ENCODE peak calls at places on chromosome X, in six cellular contexts. One of them, this sample, is unnamed. For H3K4me1, the result is how much of the 10 kb centered on the place peaks cover.

GRCh38 chrX:132774312-132774711 is 184.1 kb downstream of the HS6ST2 start:
- DNase-seq in body of pancreas: no peak
- DNase-seq in H9: no peak
- DNase-seq in IMR-90: no peak
- DNase-seq in astrocyte: no peak
- DNase-seq in tibial nerve: no peak
- DNase-seq in this sample: no peak

GRCh38 chrX:118770133-118770760 is 42.8 kb downstream of the IL13RA1 start:
- DNase-seq in body of pancreas: no peak
- DNase-seq in H9: no peak
- DNase-seq in IMR-90: no peak
- DNase-seq in astrocyte: no peak
- DNase-seq in tibial nerve: no peak
- DNase-seq in this sample: no peak

GRCh38 chrX:152635941-152636340 is 1.8 kb upstream of the GABRQ start:
- DNase-seq in body of pancreas: peak
- DNase-seq in H9: peak
- DNase-seq in IMR-90: peak
- DNase-seq in astrocyte: peak
- DNase-seq in tibial nerve: peak
- DNase-seq in this sample: peak

GRCh38 chrX:103510031-103510430 is 9.3 kb downstream of the RAB40A start:
- DNase-seq in body of pancreas: no peak
- DNase-seq in H9: no peak
- DNase-seq in IMR-90: no peak
- DNase-seq in astrocyte: no peak
- DNase-seq in tibial nerve: no peak
- DNase-seq in this sample: no peak

GRCh38 chrX:107825698-107826285 is at the start of gene MID2:
- DNase-seq in body of pancreas: peak
- DNase-seq in H9: peak
- DNase-seq in IMR-90: no peak
- DNase-seq in astrocyte: peak
- DNase-seq in tibial nerve: peak
- DNase-seq in this sample: peak

GRCh38 chrX:47574609-47575325 is 7.5 kb upstream of the TIMP1 start:
- DNase-seq in body of pancreas: no peak
- DNase-seq in H9: no peak
- DNase-seq in IMR-90: no peak
- DNase-seq in astrocyte: no peak
- DNase-seq in tibial nerve: no peak
- DNase-seq in this sample: no peak

GRCh38 chrX:3576886-3577516 is 136.4 kb downstream of the PRKX start:
- DNase-seq in body of pancreas: no peak
- DNase-seq in H9: no peak
- DNase-seq in IMR-90: peak
- DNase-seq in astrocyte: no peak
- DNase-seq in tibial nerve: no peak
- DNase-seq in this sample: no peak

GRCh38 chrX:131841496-131842410 is 181.3 kb upstream of the STK26 start:
- DNase-seq in body of pancreas: peak
- DNase-seq in H9: peak
- DNase-seq in IMR-90: peak
- DNase-seq in astrocyte: peak
- DNase-seq in tibial nerve: no peak
- DNase-seq in this sample: peak

GRCh38 chrX:63657821-63658220 is 127.2 kb downstream of the ARHGEF9 start:
- DNase-seq in body of pancreas: no peak
- DNase-seq in H9: no peak
- DNase-seq in IMR-90: peak
- DNase-seq in astrocyte: peak
- DNase-seq in tibial nerve: no peak
- DNase-seq in this sample: peak

GRCh38 chrX:140664939-140665338 is 44.6 kb upstream of the LINC00632 start:
- DNase-seq in body of pancreas: no peak
- DNase-seq in H9: no peak
- DNase-seq in IMR-90: peak
- DNase-seq in astrocyte: peak
- DNase-seq in tibial nerve: no peak
- DNase-seq in this sample: no peak

GRCh38 chrX:152925835-152926234 is 28.0 kb downstream of the ZNF185 start:
- DNase-seq in body of pancreas: no peak
- DNase-seq in H9: no peak
- DNase-seq in IMR-90: no peak
- DNase-seq in astrocyte: no peak
- DNase-seq in tibial nerve: no peak
- DNase-seq in this sample: no peak

GRCh38 chrX:133786382-133786781 is 199.0 kb downstream of the GPC3 start:
- DNase-seq in body of pancreas: no peak
- DNase-seq in H9: no peak
- DNase-seq in IMR-90: no peak
- DNase-seq in astrocyte: no peak
- DNase-seq in tibial nerve: no peak
- DNase-seq in this sample: no peak

GRCh38 chrX:15915959-15916703 is 61.5 kb upstream of the AP1S2 start:
- DNase-seq in body of pancreas: no peak
- DNase-seq in H9: no peak
- DNase-seq in IMR-90: peak
- DNase-seq in astrocyte: peak
- DNase-seq in tibial nerve: no peak
- DNase-seq in this sample: no peak

GRCh38 chrX:125977851-125978250 is 188.2 kb downstream of the DCAF12L2 start:
- DNase-seq in body of pancreas: no peak
- DNase-seq in H9: no peak
- DNase-seq in IMR-90: no peak
- DNase-seq in astrocyte: no peak
- DNase-seq in tibial nerve: no peak
- DNase-seq in this sample: no peak

GRCh38 chrX:74449937-74450330 is 28.6 kb downstream of the SLC16A2 start:
- DNase-seq in body of pancreas: no peak
- DNase-seq in H9: no peak
- DNase-seq in IMR-90: peak
- DNase-seq in astrocyte: peak
- DNase-seq in tibial nerve: no peak
- DNase-seq in this sample: no peak

GRCh38 chrX:101164766-101165590 is 54.6 kb upstream of the DRP2 start:
- DNase-seq in body of pancreas: no peak
- DNase-seq in H9: no peak
- DNase-seq in IMR-90: peak
- DNase-seq in astrocyte: no peak
- DNase-seq in tibial nerve: no peak
- DNase-seq in this sample: no peak

GRCh38 chrX:47936224-47936939 is 67.4 kb downstream of the ZNF182 start:
- DNase-seq in body of pancreas: no peak
- DNase-seq in H9: no peak
- DNase-seq in IMR-90: no peak
- DNase-seq in astrocyte: no peak
- DNase-seq in tibial nerve: no peak
- DNase-seq in this sample: no peak

GRCh38 chrX:84710611-84711010 is 208.4 kb upstream of the HDX start:
- DNase-seq in body of pancreas: no peak
- DNase-seq in H9: no peak
- DNase-seq in IMR-90: no peak
- DNase-seq in astrocyte: no peak
- DNase-seq in tibial nerve: no peak
- DNase-seq in this sample: no peak

GRCh38 chrX:37349131-37350033 is at the start of gene PRRG1:
- DNase-seq in body of pancreas: peak
- DNase-seq in H9: peak
- DNase-seq in IMR-90: peak
- DNase-seq in astrocyte: peak
- DNase-seq in tibial nerve: peak
- DNase-seq in this sample: peak

GRCh38 chrX:71558920-71559319 is 19.3 kb upstream of the GCNA start:
- DNase-seq in body of pancreas: no peak
- DNase-seq in H9: no peak
- DNase-seq in IMR-90: no peak
- DNase-seq in astrocyte: no peak
- DNase-seq in tibial nerve: no peak
- DNase-seq in this sample: no peak
- H3K4me1 ChIP-seq in body of pancreas: under half
- H3K4me1 ChIP-seq in H9: under half
- H3K4me1 ChIP-seq in IMR-90: under half
- H3K4me1 ChIP-seq in astrocyte: under half
- H3K4me1 ChIP-seq in tibial nerve: under half
- H3K4me1 ChIP-seq in this sample: under half

GRCh38 chrX:24983931-24984330 is 31.8 kb downstream of the ARX start:
- DNase-seq in body of pancreas: no peak
- DNase-seq in H9: no peak
- DNase-seq in IMR-90: no peak
- DNase-seq in astrocyte: no peak
- DNase-seq in tibial nerve: no peak
- DNase-seq in this sample: no peak
- H3K4me1 ChIP-seq in body of pancreas: under half
- H3K4me1 ChIP-seq in H9: under half
- H3K4me1 ChIP-seq in IMR-90: under half
- H3K4me1 ChIP-seq in astrocyte: under half
- H3K4me1 ChIP-seq in tibial nerve: under half
- H3K4me1 ChIP-seq in this sample: under half

DNA sequence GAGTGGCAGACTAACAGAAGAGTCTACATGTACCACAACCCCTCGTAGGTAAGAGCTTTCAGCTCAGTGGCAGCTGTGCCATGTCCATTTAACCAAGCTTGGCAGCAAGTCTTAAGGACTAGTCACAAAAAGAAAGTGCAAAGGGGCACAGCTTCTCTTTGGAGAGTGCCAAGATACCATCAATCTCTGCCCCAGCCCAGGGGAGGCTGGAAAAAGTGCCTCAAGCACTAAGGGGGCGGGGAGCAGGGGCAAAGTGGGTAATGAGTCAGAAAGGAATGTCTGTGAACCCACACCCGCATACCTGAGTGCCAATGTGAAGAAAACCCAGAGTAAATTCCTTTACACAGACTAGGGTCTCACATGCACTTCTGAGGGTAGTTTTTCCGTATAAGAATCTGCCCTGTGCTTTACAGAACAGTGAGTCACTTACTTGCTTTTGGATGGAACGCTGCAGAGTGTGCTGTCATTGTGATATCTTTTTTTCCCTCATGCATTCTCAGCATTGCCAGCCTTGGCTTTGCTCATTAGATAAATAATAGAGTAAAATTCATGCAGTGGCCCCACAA is 219.8 kb downstream of the ZNF674 start:
- DNase-seq in body of pancreas: peak
- DNase-seq in H9: peak
- DNase-seq in IMR-90: peak
- DNase-seq in astrocyte: peak
- DNase-seq in tibial nerve: no peak
- DNase-seq in this sample: no peak
- H3K4me1 ChIP-seq in body of pancreas: under half
- H3K4me1 ChIP-seq in H9: under half
- H3K4me1 ChIP-seq in IMR-90: under half
- H3K4me1 ChIP-seq in astrocyte: under half
- H3K4me1 ChIP-seq in tibial nerve: under half
- H3K4me1 ChIP-seq in this sample: under half

GRCh38 chrX:331145-331771 is 12.7 kb upstream of the GTPBP6 start:
- DNase-seq in body of pancreas: no peak
- DNase-seq in H9: no peak
- DNase-seq in IMR-90: peak
- DNase-seq in astrocyte: no peak
- DNase-seq in tibial nerve: no peak
- DNase-seq in this sample: no peak
- H3K4me1 ChIP-seq in body of pancreas: under half
- H3K4me1 ChIP-seq in H9: under half
- H3K4me1 ChIP-seq in IMR-90: under half
- H3K4me1 ChIP-seq in astrocyte: under half
- H3K4me1 ChIP-seq in tibial nerve: under half
- H3K4me1 ChIP-seq in this sample: under half

GRCh38 chrX:69280956-69281355 is 115.7 kb upstream of the PJA1 start:
- DNase-seq in body of pancreas: peak
- DNase-seq in H9: no peak
- DNase-seq in IMR-90: no peak
- DNase-seq in astrocyte: no peak
- DNase-seq in tibial nerve: no peak
- DNase-seq in this sample: peak

GRCh38 chrX:69282893-69283690 is 117.8 kb upstream of the PJA1 start:
- DNase-seq in body of pancreas: no peak
- DNase-seq in H9: no peak
- DNase-seq in IMR-90: no peak
- DNase-seq in astrocyte: no peak
- DNase-seq in tibial nerve: no peak
- DNase-seq in this sample: no peak

GRCh38 chrX:69279234-69279633 is 114.0 kb upstream of the PJA1 start:
- DNase-seq in body of pancreas: no peak
- DNase-seq in H9: no peak
- DNase-seq in IMR-90: no peak
- DNase-seq in astrocyte: no peak
- DNase-seq in tibial nerve: no peak
- DNase-seq in this sample: no peak

GRCh38 chrX:69277961-69278795 is 112.9 kb upstream of the PJA1 start:
- DNase-seq in body of pancreas: no peak
- DNase-seq in H9: peak
- DNase-seq in IMR-90: no peak
- DNase-seq in astrocyte: no peak
- DNase-seq in tibial nerve: no peak
- DNase-seq in this sample: no peak

DNA sequence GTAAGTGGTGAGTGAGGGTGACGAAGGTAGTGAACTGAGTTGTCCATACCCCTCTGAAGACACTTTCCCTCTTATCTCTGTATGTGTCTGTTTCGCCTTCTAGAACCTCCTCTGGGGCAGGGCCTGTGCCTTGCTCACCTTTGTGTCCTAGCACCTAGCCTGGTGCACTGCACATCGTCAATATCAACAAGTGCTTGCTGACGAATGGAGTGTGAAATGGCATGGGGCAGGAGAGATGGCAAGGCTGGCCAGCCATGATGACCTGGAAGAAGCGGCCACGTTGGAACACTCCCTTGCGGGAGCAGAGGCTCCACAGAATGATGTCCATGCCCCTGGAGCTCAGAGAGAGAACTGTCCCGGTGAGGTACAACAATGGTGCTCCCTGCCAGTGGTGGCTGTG is 112.1 kb upstream of the PJA1 start:
- DNase-seq in body of pancreas: no peak
- DNase-seq in H9: no peak
- DNase-seq in IMR-90: no peak
- DNase-seq in astrocyte: no peak
- DNase-seq in tibial nerve: no peak
- DNase-seq in this sample: no peak
- H3K4me1 ChIP-seq in body of pancreas: under half
- H3K4me1 ChIP-seq in H9: under half
- H3K4me1 ChIP-seq in IMR-90: under half
- H3K4me1 ChIP-seq in astrocyte: under half
- H3K4me1 ChIP-seq in tibial nerve: under half
- H3K4me1 ChIP-seq in this sample: under half

DNA sequence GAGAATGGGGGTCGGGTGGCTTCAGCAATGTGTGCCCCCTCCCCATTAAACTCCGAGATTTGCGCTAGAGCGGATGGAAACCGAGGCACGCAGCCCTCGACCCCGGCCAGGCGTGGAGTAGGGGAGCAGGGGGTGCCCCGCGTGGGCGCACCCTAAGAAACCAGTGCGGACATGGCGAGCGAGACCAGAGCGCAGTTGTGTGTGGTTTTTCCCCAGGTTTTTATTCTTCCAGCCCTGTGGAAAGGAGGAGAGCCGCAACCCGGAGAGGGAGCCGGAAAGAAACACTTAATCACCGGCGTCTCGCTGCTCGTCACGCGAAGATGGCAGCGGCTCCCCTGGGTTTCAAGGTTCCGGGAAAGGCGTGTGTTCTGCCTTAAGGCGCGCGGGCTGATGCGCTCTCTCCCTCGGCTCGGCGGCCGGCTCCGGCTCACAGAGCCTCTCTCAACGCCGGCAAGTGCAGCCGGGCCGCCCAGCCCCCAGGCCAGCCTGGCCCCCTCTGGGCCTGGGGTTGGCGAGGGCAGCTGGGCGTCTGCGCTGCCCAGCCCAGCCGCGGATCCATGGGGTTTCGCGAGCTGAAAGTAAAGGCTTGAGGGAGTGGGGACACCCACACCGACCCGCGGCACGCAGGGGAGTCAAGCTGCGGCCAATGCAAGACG is 73.9 kb upstream of the BCOR start:
- DNase-seq in body of pancreas: no peak
- DNase-seq in H9: peak
- DNase-seq in IMR-90: no peak
- DNase-seq in astrocyte: peak
- DNase-seq in tibial nerve: no peak
- DNase-seq in this sample: peak
- H3K4me1 ChIP-seq in body of pancreas: under half
- H3K4me1 ChIP-seq in H9: under half
- H3K4me1 ChIP-seq in IMR-90: under half
- H3K4me1 ChIP-seq in astrocyte: under half
- H3K4me1 ChIP-seq in tibial nerve: under half
- H3K4me1 ChIP-seq in this sample: half or more